ENCODE peak calls at places on chromosomes 1 and 21, in eight cellular contexts. J is glutamatergic neuron, Q is BE2C, Y is lower lobe of right lung, B is body of pancreas, L is cardiac fibroblast, K is lower leg skin, S is fibroblast of villous mesenchyme. F is an unnamed sample.

GRCh38 chr21:16797530-16797929 is 715.3 kb upstream of the CXADR start:
- DNase-seq in J (no peak), Q (no peak), Y (no peak), B (no peak), L (no peak), K (no peak), S (no peak), F (no peak)

GRCh38 chr1:13784971-13785370 is 85.0 kb downstream of the PRDM2 start:
- DNase-seq in J (no peak), Q (no peak), Y (no peak), B (no peak), L (no peak), K (no peak), S (peak), F (no peak)

GRCh38 chr1:212917858-212918257 is 32.5 kb upstream of the VASH2 start:
- DNase-seq in J (no peak), Q (no peak), Y (no peak), B (no peak), L (no peak), K (no peak), S (no peak), F (no peak)

GRCh38 chr1:149916927-149917310 is 725 bp downstream of the SV2A start:
- DNase-seq in J (no peak), Q (no peak), Y (no peak), B (no peak), L (no peak), K (no peak), S (no peak), F (no peak)

GRCh38 chr1:218365600-218365999 is 20.5 kb downstream of the TGFB2 start:
- DNase-seq in J (no peak), Q (no peak), Y (no peak), B (no peak), L (no peak), K (peak), S (no peak), F (no peak)

GRCh38 chr1:221165331-221166161 is 286.3 kb downstream of the HLX start:
- DNase-seq in J (no peak), Q (peak), Y (no peak), B (no peak), L (peak), K (no peak), S (no peak), F (no peak)

GRCh38 chr1:97451944-97452343 is 468.9 kb downstream of the DPYD start:
- DNase-seq in J (no peak), Q (no peak), Y (no peak), B (no peak), L (no peak), K (no peak), S (no peak), F (no peak)

GRCh38 chr1:55214903-55215193 is 316 bp downstream of the USP24 start:
- DNase-seq in J (peak), Q (peak), Y (peak), B (peak), L (peak), K (no peak), S (peak), F (no peak)

GRCh38 chr21:41614456-41615010 is 106.6 kb upstream of the TMPRSS2 start:
- DNase-seq in J (no peak), Q (no peak), Y (no peak), B (no peak), L (no peak), K (no peak), S (no peak), F (no peak)

GRCh38 chr21:44006017-44006624 is 6.0 kb upstream of the TRAPPC10 start:
- DNase-seq in J (no peak), Q (no peak), Y (no peak), B (peak), L (peak), K (no peak), S (peak), F (no peak)

GRCh38 chr1:41242645-41243171 is 602 bp upstream of the SCMH1 start:
- DNase-seq in J (no peak), Q (no peak), Y (no peak), B (peak), L (no peak), K (no peak), S (no peak), F (no peak)

GRCh38 chr1:9280015-9280860 is 12.5 kb upstream of the SPSB1 start:
- DNase-seq in J (peak), Q (peak), Y (no peak), B (no peak), L (peak), K (peak), S (peak), F (peak)

GRCh38 chr1:99658031-99658290 is 12.0 kb downstream of the PALMD start:
- DNase-seq in J (no peak), Q (no peak), Y (no peak), B (no peak), L (no peak), K (no peak), S (no peak), F (no peak)

GRCh38 chr21:42338730-42339715 is 11.8 kb downstream of the TFF2 start:
- DNase-seq in J (no peak), Q (no peak), Y (no peak), B (no peak), L (no peak), K (no peak), S (no peak), F (no peak)

GRCh38 chr1:8473121-8473891 is 155.4 kb downstream of the SLC45A1 start:
- DNase-seq in J (no peak), Q (no peak), Y (no peak), B (no peak), L (no peak), K (no peak), S (no peak), F (no peak)

GRCh38 chr1:107950434-107950833 is 14.5 kb downstream of the VAV3 start:
- DNase-seq in J (no peak), Q (no peak), Y (no peak), B (no peak), L (no peak), K (no peak), S (no peak), F (no peak)

GRCh38 chr21:35932232-35932911 is 128.0 kb downstream of the SETD4 start:
- DNase-seq in J (no peak), Q (no peak), Y (peak), B (peak), L (peak), K (peak), S (peak), F (no peak)

GRCh38 chr1:224719716-224720115 is 103.6 kb downstream of the CNIH3 start:
- DNase-seq in J (no peak), Q (no peak), Y (no peak), B (no peak), L (no peak), K (no peak), S (no peak), F (no peak)

GRCh38 chr1:27357281-27358037 is 9.3 kb downstream of the MAP3K6 start:
- DNase-seq in J (peak), Q (peak), Y (peak), B (peak), L (peak), K (no peak), S (peak), F (no peak)

GRCh38 chr1:9292361-9293240 is at the start of gene SPSB1:
- DNase-seq in J (peak), Q (peak), Y (peak), B (peak), L (peak), K (peak), S (peak), F (no peak)

GRCh38 chr1:116256875-116257823 is 115.9 kb upstream of the ATP1A1 start:
- DNase-seq in J (no peak), Q (no peak), Y (no peak), B (no peak), L (no peak), K (no peak), S (no peak), F (no peak)

GRCh38 chr1:16965486-16966067 is 14.8 kb downstream of the MFAP2 start:
- DNase-seq in J (no peak), Q (no peak), Y (no peak), B (no peak), L (no peak), K (no peak), S (no peak), F (peak)

GRCh38 chr1:85137660-85138059 is 63.2 kb downstream of the SYDE2 start:
- DNase-seq in J (no peak), Q (no peak), Y (peak), B (peak), L (no peak), K (no peak), S (no peak), F (no peak)

GRCh38 chr1:24991242-24992037 is 61.4 kb upstream of the RUNX3 start:
- DNase-seq in J (peak), Q (no peak), Y (no peak), B (no peak), L (no peak), K (no peak), S (no peak), F (peak)

GRCh38 chr1:186143521-186143920 is 231.5 kb downstream of the TPR start:
- DNase-seq in J (no peak), Q (no peak), Y (no peak), B (no peak), L (peak), K (no peak), S (no peak), F (no peak)

GRCh38 chr1:243287652-243288051 is 31.8 kb downstream of the SDCCAG8 start:
- DNase-seq in J (no peak), Q (no peak), Y (no peak), B (no peak), L (peak), K (no peak), S (peak), F (no peak)

GRCh38 chr1:202586018-202586821 is 124.0 kb downstream of the SYT2 start:
- DNase-seq in J (peak), Q (peak), Y (no peak), B (peak), L (peak), K (no peak), S (peak), F (no peak)

GRCh38 chr1:216190438-216190837 is 232.8 kb downstream of the USH2A start:
- DNase-seq in J (no peak), Q (no peak), Y (no peak), B (no peak), L (no peak), K (no peak), S (no peak), F (no peak)

GRCh38 chr1:147084273-147085096 is 87.8 kb downstream of the PRKAB2 start:
- DNase-seq in J (peak), Q (peak), Y (peak), B (peak), L (peak), K (peak), S (peak), F (no peak)

GRCh38 chr1:67843335-67843734 is 10.1 kb upstream of the GNG12 start:
- DNase-seq in J (no peak), Q (no peak), Y (no peak), B (no peak), L (no peak), K (no peak), S (no peak), F (no peak)

GRCh38 chr1:110674337-110675059 is at the start of gene KCNA3:
- DNase-seq in J (peak), Q (peak), Y (peak), B (peak), L (no peak), K (no peak), S (no peak), F (no peak)

GRCh38 chr21:38988211-38989096 is 182.7 kb downstream of the ETS2 start:
- DNase-seq in J (no peak), Q (no peak), Y (no peak), B (no peak), L (no peak), K (peak), S (peak), F (no peak)

GRCh38 chr1:238991730-238992490 is 394.5 kb upstream of the CHRM3 start:
- DNase-seq in J (no peak), Q (peak), Y (no peak), B (no peak), L (no peak), K (no peak), S (no peak), F (no peak)

GRCh38 chr1:203668401-203668800 is 41.8 kb downstream of the ATP2B4 start:
- DNase-seq in J (peak), Q (no peak), Y (no peak), B (no peak), L (no peak), K (no peak), S (no peak), F (no peak)

GRCh38 chr1:55623339-55623738 is 408.2 kb upstream of the USP24 start:
- DNase-seq in J (no peak), Q (no peak), Y (no peak), B (peak), L (peak), K (no peak), S (peak), F (no peak)

GRCh38 chr1:13968361-13968760 is 268.4 kb downstream of the PRDM2 start:
- DNase-seq in J (no peak), Q (no peak), Y (no peak), B (no peak), L (no peak), K (no peak), S (no peak), F (no peak)

GRCh38 chr1:4072754-4073153 is 172.7 kb upstream of the C1orf174 start:
- DNase-seq in J (no peak), Q (no peak), Y (no peak), B (no peak), L (no peak), K (no peak), S (no peak), F (no peak)

GRCh38 chr1:10280442-10281350 is 70.3 kb downstream of the KIF1B start:
- DNase-seq in J (no peak), Q (no peak), Y (no peak), B (no peak), L (no peak), K (no peak), S (no peak), F (no peak)

GRCh38 chr21:36591326-36591970 is 107.5 kb upstream of the SIM2 start:
- DNase-seq in J (no peak), Q (no peak), Y (no peak), B (no peak), L (no peak), K (no peak), S (no peak), F (no peak)

DNA sequence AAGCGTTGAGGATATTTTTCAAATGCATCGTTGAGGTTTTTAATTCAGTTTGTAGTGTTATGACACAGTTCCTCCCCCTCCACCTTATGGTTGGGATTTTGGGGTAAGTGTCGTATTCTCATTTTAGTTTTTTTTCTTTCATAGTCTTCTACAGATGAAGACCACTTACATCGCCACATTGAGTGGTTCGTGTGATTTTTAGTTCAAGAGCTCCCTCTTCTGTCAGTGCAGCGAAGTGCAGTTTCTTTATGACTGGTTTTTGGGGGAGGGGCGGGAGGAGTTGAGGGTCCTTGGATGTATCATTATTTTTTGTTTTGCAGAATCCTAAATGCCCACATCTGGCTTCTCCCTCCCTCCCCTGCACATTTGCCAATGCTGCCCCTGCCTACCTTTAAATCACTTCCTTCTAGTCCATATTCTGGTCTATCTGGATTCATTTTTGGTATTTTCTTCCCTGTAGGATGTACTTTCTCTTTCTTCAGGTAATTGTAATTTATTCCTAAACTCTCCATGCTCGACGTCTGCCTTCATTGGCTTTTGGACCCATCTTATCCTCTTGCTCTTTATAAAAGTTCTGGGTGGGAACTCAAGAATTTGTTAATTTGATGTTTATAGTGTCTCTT is 433.1 kb downstream of the CAMTA1 start:
- DNase-seq in J (peak), Q (peak), Y (no peak), B (peak), L (peak), K (no peak), S (peak), F (no peak)
- TF ChIP-seq CTCF in J (peak), Q (peak), Y (peak), B (peak), L (peak), K (no peak), S (peak), F (peak)

DNA sequence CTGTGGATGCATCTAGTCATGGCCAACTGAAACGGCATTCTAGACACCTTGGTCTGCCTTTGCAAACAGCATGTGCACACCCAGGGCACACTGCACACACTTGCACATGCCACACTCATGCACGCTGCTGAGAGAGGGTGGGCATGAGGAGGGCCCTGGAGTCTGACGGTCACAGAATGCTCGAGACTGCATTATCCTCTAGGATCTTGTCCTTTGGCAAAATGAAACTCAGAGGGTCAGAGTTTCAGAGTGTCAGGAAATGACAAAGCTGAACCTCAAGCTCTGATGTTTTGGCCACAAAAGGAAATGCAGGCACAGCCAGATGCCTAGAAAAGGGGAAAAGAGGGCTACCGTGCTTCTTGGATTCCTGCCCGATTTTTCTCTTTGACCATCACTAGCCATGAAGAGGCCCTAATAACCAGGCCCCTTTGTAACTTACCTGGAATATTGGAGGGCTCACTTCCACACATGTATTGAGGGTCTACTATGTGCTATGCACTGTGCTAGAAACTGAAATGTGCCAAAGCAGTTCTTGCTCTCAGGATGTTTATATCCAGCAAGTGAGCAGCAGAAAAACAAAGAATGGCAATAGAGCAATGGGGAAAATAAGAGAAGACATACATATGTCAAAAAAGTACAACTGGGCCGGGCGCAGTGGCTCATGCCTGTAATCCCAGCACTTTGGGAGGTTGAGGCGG is 65.4 kb downstream of the TOMM20 start:
- DNase-seq in J (no peak), Q (no peak), Y (peak), B (peak), L (no peak), K (no peak), S (no peak), F (no peak)
- TF ChIP-seq CTCF in J (no peak), Q (no peak), Y (no peak), B (no peak), L (no peak), K (no peak), S (no peak), F (no peak)

DNA sequence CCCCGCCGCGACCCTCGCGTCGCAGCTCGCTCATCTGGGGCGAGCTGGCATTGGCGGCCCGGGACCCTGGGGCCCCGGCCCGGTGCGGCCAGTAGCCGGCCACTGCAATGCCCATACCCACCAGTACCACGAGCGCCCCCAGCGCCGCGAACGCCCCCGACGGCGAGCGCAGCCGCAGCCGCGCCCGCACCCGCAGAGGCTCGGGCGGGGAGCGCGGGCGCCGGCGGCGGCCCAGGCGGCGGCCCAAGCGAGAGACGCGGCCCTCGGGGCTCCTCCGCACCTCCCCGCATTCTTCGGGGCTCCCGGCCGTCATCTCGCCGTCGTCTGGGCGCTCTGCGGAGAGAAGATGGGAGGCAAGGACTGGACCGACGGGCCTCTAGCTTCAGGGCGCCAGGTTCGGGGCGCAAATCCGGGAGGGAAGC is 2.2 kb downstream of the TMEM200B start:
- DNase-seq in J (no peak), Q (peak), Y (no peak), B (no peak), L (no peak), K (no peak), S (no peak), F (no peak)
- TF ChIP-seq CTCF in J (peak), Q (no peak), Y (peak), B (no peak), L (no peak), K (no peak), S (no peak), F (peak)

GRCh38 chr1:6635161-6635909 is 10.7 kb downstream of the THAP3 start:
- DNase-seq in J (no peak), Q (no peak), Y (no peak), B (peak), L (no peak), K (no peak), S (no peak), F (no peak)

GRCh38 chr1:6632588-6633514 is 8.2 kb downstream of the THAP3 start:
- DNase-seq in J (no peak), Q (no peak), Y (no peak), B (no peak), L (no peak), K (no peak), S (no peak), F (no peak)

GRCh38 chr1:6637770-6638169 is 13.1 kb downstream of the THAP3 start:
- DNase-seq in J (no peak), Q (no peak), Y (no peak), B (no peak), L (no peak), K (no peak), S (no peak), F (no peak)

GRCh38 chr1:6635910-6636760 is 11.5 kb downstream of the THAP3 start:
- DNase-seq in J (no peak), Q (no peak), Y (no peak), B (no peak), L (peak), K (no peak), S (no peak), F (no peak)

DNA sequence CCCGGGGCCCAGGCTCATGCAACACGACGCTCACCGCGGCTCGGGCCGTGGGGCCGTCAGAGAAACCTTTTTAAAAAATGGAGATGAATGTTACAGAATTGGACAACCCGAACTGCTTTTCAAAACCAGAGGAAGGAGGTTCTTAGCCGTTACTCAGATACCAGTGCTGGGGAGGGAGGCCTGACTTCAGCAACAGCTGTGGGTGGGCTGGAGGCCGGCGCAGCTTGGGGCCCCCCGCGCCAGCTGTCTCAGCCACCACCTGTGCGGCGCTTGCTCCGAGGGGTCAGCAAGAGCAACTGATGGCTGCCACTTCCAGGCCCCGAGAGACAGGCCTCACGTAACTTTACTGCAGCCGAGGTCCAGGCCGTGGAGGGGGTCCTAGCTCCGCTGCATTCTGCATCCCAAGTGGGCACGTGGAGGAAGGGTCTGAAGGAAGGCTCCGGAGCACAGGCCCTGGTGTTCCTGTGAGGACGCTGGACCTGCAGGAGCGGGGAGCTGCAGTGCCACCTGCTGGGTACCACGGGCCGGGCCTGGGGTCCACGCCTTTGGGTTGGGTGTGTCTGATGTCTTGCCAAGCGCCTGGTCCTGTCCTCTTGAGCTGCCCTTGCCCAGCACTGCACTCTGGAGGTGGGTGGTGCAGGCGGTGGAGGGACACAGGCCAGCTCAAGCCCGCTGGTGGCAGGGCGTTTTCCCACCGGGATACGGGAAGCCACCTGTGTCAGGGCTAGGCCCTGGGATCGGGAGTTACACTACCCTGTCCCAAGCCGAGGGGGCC is 9.8 kb downstream of the THAP3 start:
- DNase-seq in J (peak), Q (peak), Y (peak), B (peak), L (peak), K (no peak), S (peak), F (no peak)
- TF ChIP-seq CTCF in J (peak), Q (peak), Y (peak), B (peak), L (peak), K (no peak), S (peak), F (peak)

GRCh38 chr21:34243562-34243961 is 120.2 kb upstream of the KCNE2 start:
- DNase-seq in J (no peak), Q (peak), Y (no peak), B (peak), L (peak), K (no peak), S (peak), F (no peak)
- TF ChIP-seq CTCF in J (no peak), Q (peak), Y (peak), B (peak), L (peak), K (no peak), S (peak), F (peak)

F was measured in chondrocyte.